ENCODE peak calls at places on chromosomes 5 and 9, in six cellular contexts. T, I, Y, L, W and V are unnamed samples.
A peak's percentile ranks its signal among the peaks of the same experiment; 100 is the strongest.

GRCh38 chr5:15452780-15453179 is 47.2 kb upstream of the FBXL7 start:
- DNase-seq in T (peak; percentile 33), I (no peak), W (no peak), L (no peak), Y (no peak), V (no peak)

GRCh38 chr5:11482011-11482410 is 422.2 kb downstream of the CTNND2 start:
- DNase-seq in Y (no peak), L (no peak), W (no peak), T (no peak), I (no peak), V (no peak)

GRCh38 chr9:134210511-134210907 is 46.1 kb upstream of the RNU6ATAC start:
- DNase-seq in Y (no peak), T (no peak), L (no peak), I (no peak), W (no peak), V (no peak)

GRCh38 chr5:14039063-14039462 is 94.6 kb upstream of the DNAH5 start:
- DNase-seq in W (no peak), Y (no peak), T (peak; percentile 55), I (no peak), L (peak; percentile 93), V (no peak)

GRCh38 chr9:134776080-134776796 is 104.4 kb upstream of the FCN2 start:
- DNase-seq in I (no peak), L (no peak), W (no peak), Y (no peak), T (no peak), V (no peak)

GRCh38 chr5:82387041-82387818 is 109.1 kb upstream of the RPS23 start:
- DNase-seq in Y (peak; percentile 54), L (peak; percentile 66), W (no peak), T (peak; percentile 98), I (no peak), V (no peak)

GRCh38 chr5:157912621-157913325 is 53.8 kb upstream of the CLINT1 start:
- DNase-seq in L (peak; percentile 76), I (no peak), Y (no peak), W (no peak), T (no peak), V (peak; percentile 34)

GRCh38 chr5:157165261-157165660 is 803 bp downstream of the GARIN3 start:
- DNase-seq in T (no peak), Y (no peak), L (no peak), I (no peak), W (no peak), V (no peak)

GRCh38 chr5:148309746-148310145 is 2.5 kb upstream of the SPINK7 start:
- DNase-seq in L (no peak), Y (no peak), T (no peak), W (no peak), I (no peak), V (no peak)

GRCh38 chr5:134247411-134247810 is 21.5 kb upstream of the PPP2CA start:
- DNase-seq in W (no peak), L (peak; percentile 99), I (no peak), Y (no peak), T (peak; percentile 90), V (no peak)

GRCh38 chr9:114005371-114006154 is 72.5 kb downstream of the AMBP start:
- DNase-seq in I (no peak), W (peak; percentile 4), Y (peak; percentile 29), T (no peak), L (no peak), V (no peak)

GRCh38 chr5:142888469-142889085 is 118.4 kb downstream of the ARHGAP26 start:
- DNase-seq in W (no peak), I (no peak), Y (no peak), T (peak; percentile 35), L (peak; percentile 51), V (peak; percentile 44)

GRCh38 chr9:101486693-101487442 is 46.8 kb upstream of the RNF20 start:
- DNase-seq in L (peak; percentile 59), I (no peak), W (no peak), Y (peak; percentile 65), T (no peak), V (no peak)

GRCh38 chr5:127061956-127062355 is 11.3 kb downstream of the C5orf63 start:
- DNase-seq in L (no peak), I (no peak), T (no peak), Y (no peak), W (no peak), V (no peak)

GRCh38 chr5:67160985-67161384 is 35.6 kb downstream of the CD180 start:
- DNase-seq in I (no peak), Y (no peak), T (peak; percentile 27), W (no peak), L (peak; percentile 78), V (no peak)

GRCh38 chr5:61673007-61673735 is 341.1 kb downstream of the ZSWIM6 start:
- DNase-seq in L (peak; percentile 94), W (no peak), Y (no peak), T (peak; percentile 22), I (no peak), V (no peak)

GRCh38 chr9:126327750-126328120 is 1.1 kb downstream of the MVB12B start:
- DNase-seq in I (no peak), Y (peak; percentile 37), W (no peak), T (no peak), L (no peak), V (no peak)

GRCh38 chr5:80960531-80961375 is 590 bp downstream of the RASGRF2 start:
- DNase-seq in T (no peak), I (no peak), Y (peak; percentile 49), L (no peak), W (peak; percentile 19), V (peak; percentile 22)

GRCh38 chr9:91146391-91147019 is 215.2 kb downstream of the AUH start:
- DNase-seq in L (no peak), Y (no peak), W (no peak), I (no peak), T (no peak), V (no peak)

GRCh38 chr5:117559005-117559844 is 984.6 kb upstream of the SEMA6A start:
- DNase-seq in L (no peak), Y (no peak), T (no peak), W (no peak), I (no peak), V (no peak)

GRCh38 chr5:117568622-117569021 is 994.0 kb upstream of the SEMA6A start:
- DNase-seq in W (no peak), I (no peak), T (no peak), L (peak; percentile 46), Y (no peak), V (no peak)

GRCh38 chr5:117561531-117561930 is 986.9 kb upstream of the SEMA6A start:
- DNase-seq in Y (no peak), T (no peak), L (no peak), W (no peak), I (no peak), V (no peak)

GRCh38 chr5:117562647-117563046 is 988.0 kb upstream of the SEMA6A start:
- DNase-seq in I (no peak), W (no peak), Y (no peak), L (no peak), T (no peak), V (no peak)
- TF ChIP-seq CTCF in I (no peak), W (no peak), Y (no peak), L (no peak), T (no peak), V (no peak)

GRCh38 chr5:29587806-29588205 is 1605.7 kb upstream of the CDH6 start:
- DNase-seq in Y (no peak), W (no peak), T (no peak), I (no peak), L (peak; percentile 0), V (no peak)
- TF ChIP-seq CTCF in Y (no peak), W (no peak), T (no peak), I (no peak), L (no peak), V (no peak)

DNA sequence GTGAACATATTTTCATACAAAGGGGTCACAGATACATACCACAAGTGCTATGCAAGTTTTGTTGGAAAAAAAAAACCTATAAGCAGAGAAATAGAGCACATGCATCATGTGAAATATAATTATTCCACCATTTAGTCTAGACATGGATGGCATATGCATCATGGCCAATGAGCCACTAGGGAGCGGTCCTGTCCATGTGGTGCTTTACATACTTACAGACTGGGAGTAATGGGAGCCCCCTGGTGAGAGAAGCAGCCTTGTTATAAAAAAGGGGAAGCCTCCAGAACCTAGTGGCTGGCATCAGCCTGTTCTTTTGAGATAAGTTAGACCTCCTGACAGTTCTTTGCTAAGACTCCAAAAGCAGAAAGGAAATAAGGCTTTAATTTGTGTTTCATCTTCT is 1524.1 kb downstream of the MAT2B start:
- DNase-seq in W (no peak), T (no peak), L (no peak), Y (no peak), I (no peak), V (no peak)
- TF ChIP-seq CTCF in W (no peak), T (no peak), L (no peak), Y (no peak), I (no peak), V (no peak)

GRCh38 chr5:123150089-123150488 is 61.0 kb downstream of the PRDM6 start:
- DNase-seq in W (no peak), Y (no peak), L (no peak), T (no peak), I (no peak), V (no peak)

GRCh38 chr5:123151227-123151951 is 62.3 kb downstream of the PRDM6 start:
- DNase-seq in Y (no peak), I (no peak), L (no peak), T (no peak), W (no peak), V (no peak)

GRCh38 chr5:123144096-123144495 is 55.1 kb downstream of the PRDM6 start:
- DNase-seq in Y (no peak), T (no peak), I (no peak), L (no peak), W (no peak), V (no peak)

GRCh38 chr5:123147128-123147527 is 58.1 kb downstream of the PRDM6 start:
- DNase-seq in L (no peak), Y (no peak), W (no peak), T (no peak), I (no peak), V (no peak)

GRCh38 chr5:123147741-123148140 is 58.7 kb downstream of the PRDM6 start:
- DNase-seq in T (no peak), W (no peak), L (no peak), I (no peak), Y (no peak), V (no peak)
- TF ChIP-seq CTCF in T (no peak), W (no peak), L (no peak), I (no peak), Y (no peak), V (no peak)